ENCODE peak calls at places on chromosomes 3 and 15, in ten cellular contexts. P is stomach, F is adrenal gland, K is body of pancreas, C is A549, L is transverse colon, S is thyroid gland, E is ovary, O is IMR-90, G is spleen. M is an unnamed sample.
A peak's percentile ranks its signal among the peaks of the same experiment; 100 is the strongest.

GRCh38 chr15:31081568-31082250 is 19.8 kb downstream of the TRPM1 start:
- DNase-seq in G (no peak), K (peak; percentile 60), O (no peak), L (peak; percentile 26), E (no peak), F (no peak), S (no peak), P (peak; percentile 88), C (no peak), M (no peak)

GRCh38 chr3:161028485-161029018 is 76.6 kb downstream of the B3GALNT1 start:
- DNase-seq in E (no peak), S (no peak), C (no peak), P (no peak), G (no peak), O (no peak), K (no peak), L (no peak), F (no peak), M (no peak)

GRCh38 chr15:62844564-62845235 is 197.8 kb upstream of the TPM1 start:
- DNase-seq in F (no peak), S (no peak), G (no peak), O (no peak), C (no peak), P (no peak), L (no peak), K (no peak), E (no peak), M (no peak)

GRCh38 chr3:7977245-7978103 is 524.1 kb upstream of the LMCD1 start:
- DNase-seq in O (no peak), P (no peak), K (no peak), C (peak; percentile 25), S (no peak), E (no peak), F (no peak), L (no peak), G (no peak), M (peak; percentile 29)

GRCh38 chr3:194194757-194195086 is 58.8 kb downstream of the HES1 start:
- DNase-seq in S (no peak), G (no peak), E (no peak), F (no peak), L (no peak), P (no peak), K (no peak), C (no peak), O (no peak), M (no peak)

GRCh38 chr15:66251065-66251789 is 2.3 kb downstream of the MEGF11 start:
- DNase-seq in F (no peak), E (no peak), K (no peak), C (no peak), S (no peak), O (no peak), L (no peak), P (no peak), G (no peak), M (no peak)

GRCh38 chr15:80242132-80242769 is 9.8 kb downstream of the CTXND1 start:
- DNase-seq in G (no peak), S (no peak), P (no peak), F (peak; percentile 18), K (peak; percentile 24), O (peak; percentile 24), L (peak; percentile 12), C (peak; percentile 60), E (no peak), M (peak; percentile 40)

GRCh38 chr3:102238362-102238761 is 196.5 kb upstream of the ZPLD1 start:
- DNase-seq in G (no peak), E (no peak), C (no peak), P (no peak), K (no peak), F (no peak), L (peak; percentile 22), O (no peak), S (no peak), M (no peak)

GRCh38 chr3:49028673-49029562 is at the start of gene IMPDH2:
- DNase-seq in L (peak; percentile 95), S (peak; percentile 92), E (peak; percentile 95), G (peak; percentile 99), O (peak; percentile 91), C (peak; percentile 91), P (peak; percentile 96), K (peak; percentile 95), F (peak; percentile 93), M (peak; percentile 97)
- TF ChIP-seq POLR2A in L (peak; percentile 98), S (peak; percentile 95), E (peak; percentile 99), G (peak; percentile 97), O (peak; percentile 98), C (peak; percentile 100), P (peak; percentile 83), K (peak; percentile 97), F (peak; percentile 98), M (peak; percentile 93)

DNA sequence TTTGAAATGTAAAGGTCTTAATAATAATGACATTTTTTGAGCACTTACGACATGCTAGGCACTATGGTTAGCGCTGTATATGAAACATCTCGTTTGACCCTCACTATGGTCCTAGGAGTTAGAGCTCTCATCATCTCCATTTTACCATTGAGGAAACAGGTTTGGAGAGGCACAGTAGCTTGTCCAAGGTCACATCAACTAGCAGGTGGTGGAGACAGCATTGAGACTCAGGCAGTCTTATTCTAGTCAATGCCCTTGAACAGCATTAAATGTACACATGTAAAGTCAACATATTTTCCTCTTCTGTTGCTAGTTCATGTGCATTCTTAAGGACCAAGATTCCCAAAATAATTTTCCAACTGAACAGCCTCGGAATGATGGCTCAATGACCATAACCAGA is 4.8 kb downstream of the ARHGEF3 start:
- DNase-seq in E (no peak), O (no peak), F (no peak), K (peak; percentile 57), S (no peak), P (no peak), C (no peak), L (no peak), G (no peak), M (no peak)
- H3K27ac ChIP-seq in E (no peak overlapping the region), O (no peak overlapping the region), F (no peak overlapping the region), K (peak overlapping the region; percentile 82), S (no peak overlapping the region), P (peak overlapping the region; percentile 78), C (no peak overlapping the region), L (no peak overlapping the region), G (peak overlapping the region; percentile 87), M (no peak overlapping the region)

GRCh38 chr3:32577174-32577573 is 6.5 kb upstream of the DYNC1LI1 start:
- DNase-seq in K (no peak), L (no peak), P (no peak), F (no peak), O (no peak), C (no peak), E (no peak), G (no peak), S (no peak), M (no peak)
- H3K4me3 ChIP-seq in K (no peak overlapping the region), L (no peak overlapping the region), P (no peak overlapping the region), F (no peak overlapping the region), O (no peak overlapping the region), C (no peak overlapping the region), E (no peak overlapping the region), G (no peak overlapping the region), S (no peak overlapping the region), M (peak overlapping the region; percentile 23)

DNA sequence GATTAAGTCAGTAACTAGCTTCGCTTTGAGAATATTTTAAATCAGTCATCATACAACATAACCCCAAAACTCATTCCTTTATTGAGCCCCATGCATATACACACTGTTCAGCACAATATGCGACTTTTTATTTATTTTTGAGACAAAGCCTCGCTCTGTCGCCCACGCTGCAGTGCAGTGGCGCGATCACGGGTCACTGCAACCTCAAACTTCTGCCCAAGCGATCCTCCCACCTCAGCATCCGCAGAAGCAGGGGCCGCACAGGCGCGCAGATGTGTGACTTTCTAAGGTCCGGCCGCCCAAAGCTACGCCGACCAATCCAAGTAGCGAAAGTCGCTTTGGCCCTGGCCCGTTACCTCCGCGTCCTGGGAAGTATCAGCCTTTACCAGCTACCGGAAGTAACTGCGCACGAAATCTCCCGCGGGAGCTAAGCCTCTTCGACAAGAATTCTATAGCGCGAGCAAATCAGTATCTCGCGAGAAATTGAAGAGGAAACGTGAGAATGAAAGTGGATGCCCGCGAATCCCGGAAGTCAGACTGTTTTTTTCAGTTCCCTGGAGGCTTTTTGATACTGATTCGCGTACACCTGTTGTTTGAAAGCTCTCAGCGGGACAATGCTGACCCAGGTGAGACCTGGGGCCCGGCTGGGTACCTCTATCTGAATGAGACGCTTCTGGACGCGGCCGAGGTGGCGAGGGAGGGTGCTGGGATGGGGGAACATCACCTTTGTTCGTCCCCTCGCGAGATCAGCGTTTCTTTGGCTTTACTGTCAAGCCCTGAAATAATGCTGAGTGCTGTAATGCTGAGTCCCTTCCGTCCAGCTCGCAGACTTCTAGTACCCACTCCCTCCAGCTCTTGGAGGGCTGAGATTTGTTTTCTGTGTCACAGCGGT is at the start of the genes DHFR2 and NSUN3:
- DNase-seq in P (peak; percentile 89), G (peak; percentile 95), S (peak; percentile 92), L (peak; percentile 93), C (peak; percentile 98), E (peak; percentile 86), K (peak; percentile 93), F (peak; percentile 93), O (peak; percentile 98), M (peak; percentile 91)
- TF ChIP-seq POLR2A in P (no peak), G (peak; percentile 47), S (peak; percentile 69), L (peak; percentile 71), C (peak; percentile 79), E (peak; percentile 53), K (peak; percentile 52), F (peak; percentile 37), O (peak; percentile 79), M (no peak)

GRCh38 chr3:167109746-167110145 is 270.4 kb downstream of the ZBBX start:
- DNase-seq in G (no peak), F (no peak), O (no peak), K (no peak), E (no peak), S (no peak), L (no peak), P (no peak), C (no peak), M (no peak)
- H3K27ac ChIP-seq in G (no peak overlapping the region), F (no peak overlapping the region), O (no peak overlapping the region), K (no peak overlapping the region), E (no peak overlapping the region), S (no peak overlapping the region), L (no peak overlapping the region), P (no peak overlapping the region), C (no peak overlapping the region), M (no peak overlapping the region)

DNA sequence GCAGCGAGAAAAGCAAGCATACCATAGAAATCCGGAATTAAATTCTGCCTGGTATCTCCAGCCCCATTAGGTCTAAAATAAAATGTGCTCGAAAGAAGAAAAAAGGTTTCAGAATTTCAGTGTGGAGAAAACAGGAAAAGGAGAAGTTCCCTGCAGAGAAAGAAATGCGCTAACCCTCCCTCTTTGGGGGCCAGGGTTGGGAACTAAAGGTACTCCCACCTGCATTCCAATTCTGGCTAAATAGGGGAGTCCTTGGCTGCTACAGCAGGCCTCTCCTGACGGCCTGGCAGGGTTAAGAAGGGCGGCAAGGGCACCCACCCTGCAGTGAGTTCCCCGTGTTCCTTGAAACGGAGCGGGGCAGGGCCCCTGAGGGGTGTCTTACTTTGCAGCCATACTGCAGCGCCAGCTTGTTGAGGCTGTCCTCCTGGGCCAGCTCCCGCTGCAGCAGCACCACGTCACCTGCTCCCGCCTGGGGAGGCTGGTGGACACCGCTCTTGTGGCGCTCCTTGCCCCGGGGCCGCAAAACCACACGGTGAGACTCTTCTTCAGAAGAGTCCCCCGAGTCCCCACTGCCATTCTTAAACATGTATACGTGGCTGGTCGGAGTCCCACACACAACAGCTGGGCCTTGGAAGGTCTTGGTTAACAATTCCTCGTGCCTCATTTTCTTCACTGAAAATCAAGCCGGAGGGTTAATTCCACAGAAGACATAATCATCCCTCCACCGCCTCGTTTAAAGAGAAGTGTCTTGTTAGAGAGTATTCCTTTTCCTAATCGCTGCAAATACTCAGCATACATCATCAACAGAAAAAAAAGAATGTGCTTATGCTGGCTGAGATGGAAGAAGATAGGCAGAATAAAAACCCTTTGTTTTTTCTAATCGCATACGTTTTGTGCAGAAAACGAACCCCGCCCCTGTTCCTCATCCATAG is 1.6 kb downstream of the LYSMD4 start:
- DNase-seq in F (no peak), K (no peak), S (no peak), C (no peak), G (no peak), E (peak; percentile 38), P (peak; percentile 31), O (no peak), L (no peak), M (no peak)
- H3K4me3 ChIP-seq in F (no peak overlapping the region), K (no peak overlapping the region), S (no peak overlapping the region), C (no peak overlapping the region), G (no peak overlapping the region), E (peak overlapping the region; percentile 99), P (peak overlapping the region; percentile 99), O (peak overlapping the region; percentile 90), L (peak overlapping the region; percentile 97), M (peak overlapping the region; percentile 99)